ENCODE peak calls at places on chromosomes 13 and 19, in four cellular contexts. X is PC-3, E is bronchial epithelial cell, B is upper lobe of left lung. T is an unnamed sample. For H3K27me3, the result is how much of the 10 kb centered on the place peaks cover.

GRCh38 chr19:6066661-6067646 is 43.3 kb downstream of the RFX2 start:
- DNase-seq in X (peak), E (peak), B (no peak), T (peak)

GRCh38 chr13:79227418-79227817 is 178.6 kb downstream of the RBM26 start:
- DNase-seq in X (no peak), E (peak), B (no peak), T (no peak)

GRCh38 chr13:31733066-31733465 is 6.3 kb upstream of the RXFP2 start:
- DNase-seq in X (no peak), E (no peak), B (no peak), T (no peak)

GRCh38 chr19:10044390-10044789 is 31.1 kb downstream of the RDH8 start:
- DNase-seq in X (no peak), E (no peak), B (no peak), T (no peak)

GRCh38 chr13:34076943-34077703 is 259.2 kb downstream of the RFC3 start:
- DNase-seq in X (peak), E (peak), B (no peak), T (no peak)

GRCh38 chr19:49951806-49952474 is 9.0 kb downstream of the SIGLEC11 start:
- DNase-seq in X (no peak), E (no peak), B (no peak), T (no peak)

GRCh38 chr19:13025819-13026477 is 30.7 kb downstream of the NFIX start:
- DNase-seq in X (no peak), E (no peak), B (no peak), T (no peak)

GRCh38 chr13:33380487-33381079 is 95.0 kb upstream of the STARD13 start:
- DNase-seq in X (no peak), E (no peak), B (no peak), T (no peak)

GRCh38 chr13:76610819-76611415 is 275.3 kb downstream of the KCTD12 start:
- DNase-seq in X (no peak), E (no peak), B (no peak), T (no peak)

GRCh38 chr19:19900124-19900523 is 622 bp upstream of the ZNF93 start:
- DNase-seq in X (no peak), E (peak), B (no peak), T (no peak)

GRCh38 chr13:94232161-94232560 is 247.3 kb downstream of the DCT start:
- DNase-seq in X (no peak), E (no peak), B (peak), T (no peak)

GRCh38 chr13:44974056-44974798 is 15.0 kb downstream of the NUFIP1 start:
- DNase-seq in X (no peak), E (peak), B (no peak), T (no peak)

GRCh38 chr13:107803822-107804495 is 411.4 kb downstream of the LIG4 start:
- DNase-seq in X (no peak), E (no peak), B (no peak), T (no peak)

GRCh38 chr19:50508850-50509190 is 2.2 kb downstream of the JOSD2 start:
- DNase-seq in X (no peak), E (no peak), B (no peak), T (no peak)

GRCh38 chr19:57398868-57399267 is 9.2 kb downstream of the ZNF548 start:
- DNase-seq in X (no peak), E (no peak), B (no peak), T (no peak)

GRCh38 chr13:110293037-110293436 is 13.9 kb downstream of the COL4A1 start:
- DNase-seq in X (no peak), E (no peak), B (no peak), T (no peak)

GRCh38 chr19:6752257-6753177 is 13.0 kb downstream of the TRIP10 start:
- DNase-seq in X (no peak), E (no peak), B (peak), T (no peak)

GRCh38 chr19:55552620-55553019 is 7.3 kb upstream of the SBK3 start:
- DNase-seq in X (no peak), E (peak), B (no peak), T (no peak)

GRCh38 chr13:99558570-99559180 is 57.4 kb downstream of the TM9SF2 start:
- DNase-seq in X (no peak), E (no peak), B (no peak), T (no peak)

GRCh38 chr13:71866173-71867091 is 572 bp downstream of the DACH1 start:
- DNase-seq in X (no peak), E (no peak), B (peak), T (no peak)

GRCh38 chr13:71864981-71865857 is 1.8 kb downstream of the DACH1 start:
- DNase-seq in X (no peak), E (no peak), B (peak), T (no peak)

GRCh38 chr13:71864094-71864980 is 2.7 kb downstream of the DACH1 start:
- DNase-seq in X (no peak), E (no peak), B (peak), T (peak)

GRCh38 chr13:71867101-71867814 is at the start of gene DACH1:
- DNase-seq in X (peak), E (peak), B (no peak), T (peak)

DNA sequence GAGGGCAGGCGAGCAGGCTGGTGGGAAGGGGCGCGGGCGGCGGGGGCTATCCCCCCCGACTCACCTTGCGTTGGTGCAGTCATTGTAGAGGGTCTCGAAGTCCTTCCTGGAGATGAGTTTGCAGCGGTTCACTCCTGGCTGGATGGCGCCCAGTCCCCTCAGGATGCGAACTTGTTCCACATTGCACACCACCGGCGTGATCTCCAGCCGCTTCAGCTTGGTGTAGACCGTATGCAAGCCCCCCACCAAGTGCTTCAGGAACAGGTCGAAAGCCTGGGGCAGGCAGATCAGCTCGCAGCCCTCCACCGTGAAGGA is 1.2 kb downstream of the DACH1 start:
- DNase-seq in X (no peak), E (no peak), B (no peak), T (no peak)
- H3K27me3 ChIP-seq in X (half or more), E (under half), B (under half), T (under half)

GRCh38 chr19:15992014-15992413 is 43.2 kb downstream of the OR10H4 start:
- DNase-seq in X (no peak), E (no peak), B (no peak), T (no peak)
- H3K27me3 ChIP-seq in X (under half), E (under half), B (under half), T (under half)

DNA sequence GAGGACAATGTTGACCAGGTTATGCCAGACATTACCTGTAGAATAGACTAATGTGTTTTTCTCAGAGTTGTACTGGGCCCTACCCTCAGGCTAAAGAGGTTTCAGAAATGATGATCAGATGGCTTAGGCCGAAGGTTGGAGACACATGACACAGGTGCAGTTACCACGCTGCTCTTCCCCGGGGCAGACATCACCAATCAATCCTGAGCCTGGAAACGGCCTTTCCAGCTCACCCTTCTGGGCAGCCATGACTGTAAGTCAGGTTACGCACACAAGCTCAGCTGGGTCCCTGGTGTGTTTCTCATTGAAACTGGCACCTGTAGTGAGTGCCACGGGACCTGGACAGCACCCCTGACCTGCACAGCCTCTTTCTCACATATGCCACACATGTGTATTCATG is 299.3 kb downstream of the UQCRFS1 start:
- DNase-seq in X (no peak), E (no peak), B (no peak), T (no peak)
- H3K27me3 ChIP-seq in X (under half), E (under half), B (under half), T (under half)

GRCh38 chr19:51722492-51722891 is 1.3 kb downstream of the HAS1 start:
- DNase-seq in X (no peak), E (no peak), B (no peak), T (no peak)

GRCh38 chr19:51727349-51727880 is 3.6 kb upstream of the HAS1 start:
- DNase-seq in X (peak), E (peak), B (no peak), T (no peak)

GRCh38 chr19:51721905-51722304 is 1.9 kb downstream of the HAS1 start:
- DNase-seq in X (no peak), E (no peak), B (no peak), T (no peak)

GRCh38 chr19:51726049-51726448 is 2.3 kb upstream of the HAS1 start:
- DNase-seq in X (no peak), E (peak), B (peak), T (peak)

GRCh38 chr19:51724543-51724942 is 752 bp upstream of the HAS1 start:
- DNase-seq in X (no peak), E (peak), B (peak), T (no peak)
- H3K27me3 ChIP-seq in X (under half), E (under half), B (under half), T (under half)

GRCh38 chr19:39086401-39086800 is 2.2 kb downstream of the ACP7 start:
- DNase-seq in X (no peak), E (no peak), B (no peak), T (no peak)

GRCh38 chr19:39085392-39085791 is 1.2 kb downstream of the ACP7 start:
- DNase-seq in X (no peak), E (no peak), B (no peak), T (no peak)

GRCh38 chr19:39090881-39091280 is 6.7 kb downstream of the ACP7 start:
- DNase-seq in X (no peak), E (no peak), B (no peak), T (no peak)

GRCh38 chr19:39084732-39085080 is 538 bp downstream of the ACP7 start:
- DNase-seq in X (peak), E (no peak), B (no peak), T (no peak)

GRCh38 chr19:39087907-39088686 is 3.9 kb downstream of the ACP7 start:
- DNase-seq in X (no peak), E (no peak), B (no peak), T (no peak)
- H3K27me3 ChIP-seq in X (under half), E (under half), B (under half), T (under half)

GRCh38 chr13:52786747-52787146 is 47.1 kb upstream of the CNMD start:
- DNase-seq in X (peak), E (no peak), B (no peak), T (no peak)
- H3K27me3 ChIP-seq in X (under half), E (under half), B (under half), T (under half)

GRCh38 chr13:109119886-109120285 is 490.5 kb downstream of the MYO16 start:
- DNase-seq in X (no peak), E (no peak), B (no peak), T (no peak)
- H3K27me3 ChIP-seq in X (under half), E (under half), B (under half), T (under half)

GRCh38 chr13:111610879-111611278 is 290.4 kb downstream of the TEX29 start:
- DNase-seq in X (no peak), E (no peak), B (no peak), T (no peak)
- H3K27me3 ChIP-seq in X (half or more), E (under half), B (under half), T (under half)